ENCODE peak calls at places on chromosomes 11 and 22, in ten cellular contexts. One of them, this sample, is unnamed.

GRCh38 chr11:119832536-119832935 is 103.5 kb upstream of the NECTIN1 start:
- DNase-seq in lower leg skin: peak
- DNase-seq in sigmoid colon: no peak
- DNase-seq in foreskin fibroblast: peak
- DNase-seq in neural crest cell: no peak
- DNase-seq in dorsolateral prefrontal cortex: no peak
- DNase-seq in astrocyte of the cerebellum: no peak
- DNase-seq in mammary epithelial cell: no peak
- DNase-seq in progenitor cell of endocrine pancreas: no peak
- DNase-seq in nephron progenitor cell: peak
- DNase-seq in this sample: no peak

GRCh38 chr11:33449798-33450197 is 192.6 kb downstream of the HIPK3 start:
- DNase-seq in astrocyte of the cerebellum: no peak
- DNase-seq in foreskin fibroblast: peak
- DNase-seq in progenitor cell of endocrine pancreas: no peak
- DNase-seq in dorsolateral prefrontal cortex: no peak
- DNase-seq in lower leg skin: no peak
- DNase-seq in mammary epithelial cell: no peak
- DNase-seq in neural crest cell: no peak
- DNase-seq in sigmoid colon: no peak
- DNase-seq in nephron progenitor cell: no peak
- DNase-seq in this sample: no peak

GRCh38 chr11:128802358-128802981 is 64.6 kb downstream of the KCNJ1 start:
- DNase-seq in sigmoid colon: no peak
- DNase-seq in dorsolateral prefrontal cortex: no peak
- DNase-seq in progenitor cell of endocrine pancreas: no peak
- DNase-seq in neural crest cell: peak
- DNase-seq in lower leg skin: no peak
- DNase-seq in nephron progenitor cell: peak
- DNase-seq in foreskin fibroblast: no peak
- DNase-seq in astrocyte of the cerebellum: no peak
- DNase-seq in mammary epithelial cell: peak
- DNase-seq in this sample: no peak

GRCh38 chr22:30832407-30832987 is 136.1 kb downstream of the MORC2 start:
- DNase-seq in sigmoid colon: no peak
- DNase-seq in neural crest cell: no peak
- DNase-seq in lower leg skin: no peak
- DNase-seq in astrocyte of the cerebellum: no peak
- DNase-seq in foreskin fibroblast: no peak
- DNase-seq in progenitor cell of endocrine pancreas: no peak
- DNase-seq in mammary epithelial cell: no peak
- DNase-seq in nephron progenitor cell: no peak
- DNase-seq in dorsolateral prefrontal cortex: no peak
- DNase-seq in this sample: no peak

GRCh38 chr11:72217856-72218745 is 1.5 kb downstream of the FOLR2 start:
- DNase-seq in sigmoid colon: no peak
- DNase-seq in progenitor cell of endocrine pancreas: no peak
- DNase-seq in astrocyte of the cerebellum: no peak
- DNase-seq in nephron progenitor cell: no peak
- DNase-seq in lower leg skin: no peak
- DNase-seq in dorsolateral prefrontal cortex: no peak
- DNase-seq in mammary epithelial cell: no peak
- DNase-seq in neural crest cell: no peak
- DNase-seq in foreskin fibroblast: no peak
- DNase-seq in this sample: no peak

GRCh38 chr11:19604679-19605375 is 107.8 kb upstream of the NAV2 start:
- DNase-seq in astrocyte of the cerebellum: no peak
- DNase-seq in nephron progenitor cell: no peak
- DNase-seq in foreskin fibroblast: no peak
- DNase-seq in sigmoid colon: no peak
- DNase-seq in mammary epithelial cell: no peak
- DNase-seq in dorsolateral prefrontal cortex: no peak
- DNase-seq in lower leg skin: no peak
- DNase-seq in progenitor cell of endocrine pancreas: no peak
- DNase-seq in neural crest cell: no peak
- DNase-seq in this sample: no peak

GRCh38 chr11:2313051-2313951 is 11.5 kb downstream of the TSPAN32 start:
- DNase-seq in sigmoid colon: peak
- DNase-seq in astrocyte of the cerebellum: no peak
- DNase-seq in lower leg skin: no peak
- DNase-seq in progenitor cell of endocrine pancreas: no peak
- DNase-seq in dorsolateral prefrontal cortex: no peak
- DNase-seq in nephron progenitor cell: no peak
- DNase-seq in foreskin fibroblast: no peak
- DNase-seq in neural crest cell: no peak
- DNase-seq in mammary epithelial cell: no peak
- DNase-seq in this sample: no peak

GRCh38 chr11:130780437-130780836 is 135.8 kb downstream of the SNX19 start:
- DNase-seq in sigmoid colon: no peak
- DNase-seq in neural crest cell: no peak
- DNase-seq in astrocyte of the cerebellum: no peak
- DNase-seq in mammary epithelial cell: no peak
- DNase-seq in dorsolateral prefrontal cortex: no peak
- DNase-seq in lower leg skin: no peak
- DNase-seq in foreskin fibroblast: no peak
- DNase-seq in nephron progenitor cell: no peak
- DNase-seq in progenitor cell of endocrine pancreas: no peak
- DNase-seq in this sample: no peak

GRCh38 chr22:18950141-18950540 is 14.0 kb upstream of the PRODH start:
- DNase-seq in dorsolateral prefrontal cortex: peak
- DNase-seq in neural crest cell: no peak
- DNase-seq in nephron progenitor cell: no peak
- DNase-seq in lower leg skin: no peak
- DNase-seq in mammary epithelial cell: no peak
- DNase-seq in sigmoid colon: peak
- DNase-seq in progenitor cell of endocrine pancreas: no peak
- DNase-seq in astrocyte of the cerebellum: no peak
- DNase-seq in foreskin fibroblast: no peak
- DNase-seq in this sample: no peak

GRCh38 chr11:47007579-47007978 is 71.0 kb downstream of the CSTPP1 start:
- DNase-seq in lower leg skin: no peak
- DNase-seq in progenitor cell of endocrine pancreas: no peak
- DNase-seq in nephron progenitor cell: no peak
- DNase-seq in mammary epithelial cell: no peak
- DNase-seq in sigmoid colon: no peak
- DNase-seq in astrocyte of the cerebellum: no peak
- DNase-seq in dorsolateral prefrontal cortex: no peak
- DNase-seq in neural crest cell: no peak
- DNase-seq in foreskin fibroblast: no peak
- DNase-seq in this sample: no peak

GRCh38 chr22:25645964-25646363 is 81.5 kb downstream of the GRK3 start:
- DNase-seq in nephron progenitor cell: no peak
- DNase-seq in astrocyte of the cerebellum: no peak
- DNase-seq in foreskin fibroblast: peak
- DNase-seq in neural crest cell: no peak
- DNase-seq in mammary epithelial cell: peak
- DNase-seq in sigmoid colon: no peak
- DNase-seq in progenitor cell of endocrine pancreas: no peak
- DNase-seq in lower leg skin: no peak
- DNase-seq in dorsolateral prefrontal cortex: no peak
- DNase-seq in this sample: no peak

GRCh38 chr22:42752230-42752746 is 31.6 kb upstream of the A4GALT start:
- DNase-seq in sigmoid colon: no peak
- DNase-seq in mammary epithelial cell: no peak
- DNase-seq in progenitor cell of endocrine pancreas: no peak
- DNase-seq in neural crest cell: no peak
- DNase-seq in lower leg skin: no peak
- DNase-seq in nephron progenitor cell: no peak
- DNase-seq in foreskin fibroblast: no peak
- DNase-seq in dorsolateral prefrontal cortex: no peak
- DNase-seq in astrocyte of the cerebellum: no peak
- DNase-seq in this sample: no peak

GRCh38 chr22:44182591-44183588 is 2.2 kb downstream of the PARVG start:
- DNase-seq in foreskin fibroblast: no peak
- DNase-seq in mammary epithelial cell: no peak
- DNase-seq in astrocyte of the cerebellum: no peak
- DNase-seq in neural crest cell: no peak
- DNase-seq in sigmoid colon: peak
- DNase-seq in dorsolateral prefrontal cortex: no peak
- DNase-seq in progenitor cell of endocrine pancreas: no peak
- DNase-seq in nephron progenitor cell: no peak
- DNase-seq in lower leg skin: peak
- DNase-seq in this sample: no peak

GRCh38 chr11:126888126-126888712 is 112.4 kb downstream of the KIRREL3 start:
- DNase-seq in progenitor cell of endocrine pancreas: no peak
- DNase-seq in astrocyte of the cerebellum: no peak
- DNase-seq in mammary epithelial cell: no peak
- DNase-seq in neural crest cell: no peak
- DNase-seq in nephron progenitor cell: no peak
- DNase-seq in lower leg skin: no peak
- DNase-seq in sigmoid colon: no peak
- DNase-seq in foreskin fibroblast: no peak
- DNase-seq in dorsolateral prefrontal cortex: no peak
- DNase-seq in this sample: no peak

GRCh38 chr11:128687321-128687720 is 6.6 kb upstream of the FLI1 start:
- DNase-seq in astrocyte of the cerebellum: no peak
- DNase-seq in dorsolateral prefrontal cortex: no peak
- DNase-seq in progenitor cell of endocrine pancreas: no peak
- DNase-seq in mammary epithelial cell: no peak
- DNase-seq in foreskin fibroblast: no peak
- DNase-seq in nephron progenitor cell: peak
- DNase-seq in neural crest cell: no peak
- DNase-seq in lower leg skin: no peak
- DNase-seq in sigmoid colon: no peak
- DNase-seq in this sample: no peak

GRCh38 chr11:106391771-106392412 is 314.4 kb downstream of the AASDHPPT start:
- DNase-seq in progenitor cell of endocrine pancreas: no peak
- DNase-seq in dorsolateral prefrontal cortex: no peak
- DNase-seq in nephron progenitor cell: no peak
- DNase-seq in astrocyte of the cerebellum: peak
- DNase-seq in sigmoid colon: no peak
- DNase-seq in neural crest cell: no peak
- DNase-seq in mammary epithelial cell: peak
- DNase-seq in lower leg skin: no peak
- DNase-seq in foreskin fibroblast: peak
- DNase-seq in this sample: no peak

GRCh38 chr11:31702966-31703365 is 108.2 kb downstream of the PAX6 start:
- DNase-seq in nephron progenitor cell: no peak
- DNase-seq in foreskin fibroblast: peak
- DNase-seq in neural crest cell: no peak
- DNase-seq in lower leg skin: no peak
- DNase-seq in mammary epithelial cell: no peak
- DNase-seq in dorsolateral prefrontal cortex: no peak
- DNase-seq in progenitor cell of endocrine pancreas: no peak
- DNase-seq in sigmoid colon: no peak
- DNase-seq in astrocyte of the cerebellum: no peak
- DNase-seq in this sample: no peak

GRCh38 chr11:26578998-26579635 is 7.1 kb upstream of the MUC15 start:
- DNase-seq in lower leg skin: no peak
- DNase-seq in foreskin fibroblast: peak
- DNase-seq in dorsolateral prefrontal cortex: no peak
- DNase-seq in progenitor cell of endocrine pancreas: no peak
- DNase-seq in neural crest cell: no peak
- DNase-seq in nephron progenitor cell: no peak
- DNase-seq in astrocyte of the cerebellum: no peak
- DNase-seq in sigmoid colon: no peak
- DNase-seq in mammary epithelial cell: peak
- DNase-seq in this sample: no peak

DNA sequence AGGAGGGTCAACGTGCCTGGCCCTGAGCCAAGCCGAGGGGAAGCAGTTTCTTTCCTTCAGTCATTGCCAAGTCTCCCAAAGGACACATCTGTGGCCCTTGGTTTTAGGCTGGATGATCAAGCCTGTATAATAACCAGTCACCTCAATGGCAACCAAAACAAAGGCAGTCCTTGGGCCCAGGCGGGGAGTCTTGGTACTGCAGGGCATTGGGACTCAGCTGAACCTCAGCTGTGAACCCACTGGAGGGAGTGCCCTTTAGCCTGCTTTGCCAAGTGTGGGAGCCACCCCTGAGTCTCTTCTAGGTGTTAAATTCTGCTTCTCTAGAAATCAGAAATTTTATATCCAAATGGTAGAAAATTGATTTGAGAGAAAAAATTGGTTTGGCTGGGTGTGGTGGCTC is 36.9 kb downstream of the CPT1A start:
- DNase-seq in nephron progenitor cell: no peak
- DNase-seq in astrocyte of the cerebellum: no peak
- DNase-seq in dorsolateral prefrontal cortex: no peak
- DNase-seq in mammary epithelial cell: no peak
- DNase-seq in lower leg skin: no peak
- DNase-seq in neural crest cell: no peak
- DNase-seq in foreskin fibroblast: no peak
- DNase-seq in progenitor cell of endocrine pancreas: no peak
- DNase-seq in sigmoid colon: no peak
- DNase-seq in this sample: no peak
- TF ChIP-seq CTCF in nephron progenitor cell: no peak
- TF ChIP-seq CTCF in astrocyte of the cerebellum: no peak
- TF ChIP-seq CTCF in dorsolateral prefrontal cortex: no peak
- TF ChIP-seq CTCF in mammary epithelial cell: no peak
- TF ChIP-seq CTCF in lower leg skin: no peak
- TF ChIP-seq CTCF in neural crest cell: no peak
- TF ChIP-seq CTCF in foreskin fibroblast: no peak
- TF ChIP-seq CTCF in progenitor cell of endocrine pancreas: no peak
- TF ChIP-seq CTCF in sigmoid colon: no peak
- TF ChIP-seq CTCF in this sample: no peak

DNA sequence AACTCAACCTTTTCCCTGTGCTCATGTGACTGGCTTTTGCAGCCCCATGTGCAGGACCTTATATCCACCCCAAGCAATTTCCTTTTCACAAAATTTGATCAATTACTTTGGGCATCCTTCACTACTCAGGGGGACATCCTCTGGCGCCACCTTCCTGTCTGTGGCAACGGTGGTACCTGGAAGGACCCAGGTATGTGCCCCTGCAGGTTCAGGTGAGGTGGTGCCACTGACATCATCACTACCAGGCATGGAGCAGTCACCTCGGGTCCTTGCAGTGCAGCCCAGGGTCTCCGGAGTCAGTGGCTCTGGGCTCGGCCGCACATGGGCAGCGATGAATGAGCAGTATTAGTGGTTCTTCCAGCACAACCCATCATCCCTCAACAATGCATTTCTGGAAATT is 37.7 kb upstream of the B3GAT1 start:
- DNase-seq in dorsolateral prefrontal cortex: no peak
- DNase-seq in neural crest cell: no peak
- DNase-seq in mammary epithelial cell: no peak
- DNase-seq in progenitor cell of endocrine pancreas: no peak
- DNase-seq in foreskin fibroblast: no peak
- DNase-seq in nephron progenitor cell: no peak
- DNase-seq in sigmoid colon: peak
- DNase-seq in lower leg skin: no peak
- DNase-seq in astrocyte of the cerebellum: no peak
- DNase-seq in this sample: no peak
- TF ChIP-seq CTCF in dorsolateral prefrontal cortex: no peak
- TF ChIP-seq CTCF in neural crest cell: no peak
- TF ChIP-seq CTCF in mammary epithelial cell: no peak
- TF ChIP-seq CTCF in progenitor cell of endocrine pancreas: no peak
- TF ChIP-seq CTCF in foreskin fibroblast: no peak
- TF ChIP-seq CTCF in nephron progenitor cell: no peak
- TF ChIP-seq CTCF in sigmoid colon: no peak
- TF ChIP-seq CTCF in lower leg skin: no peak
- TF ChIP-seq CTCF in astrocyte of the cerebellum: no peak
- TF ChIP-seq CTCF in this sample: no peak

GRCh38 chr22:24107668-24108067 is 73.6 kb upstream of the SUSD2 start:
- DNase-seq in astrocyte of the cerebellum: peak
- DNase-seq in dorsolateral prefrontal cortex: peak
- DNase-seq in mammary epithelial cell: peak
- DNase-seq in progenitor cell of endocrine pancreas: no peak
- DNase-seq in foreskin fibroblast: peak
- DNase-seq in lower leg skin: peak
- DNase-seq in sigmoid colon: peak
- DNase-seq in nephron progenitor cell: no peak
- DNase-seq in neural crest cell: no peak
- DNase-seq in this sample: peak
- TF ChIP-seq CTCF in astrocyte of the cerebellum: peak
- TF ChIP-seq CTCF in dorsolateral prefrontal cortex: no peak
- TF ChIP-seq CTCF in mammary epithelial cell: peak
- TF ChIP-seq CTCF in progenitor cell of endocrine pancreas: no peak
- TF ChIP-seq CTCF in foreskin fibroblast: peak
- TF ChIP-seq CTCF in lower leg skin: no peak
- TF ChIP-seq CTCF in sigmoid colon: no peak
- TF ChIP-seq CTCF in nephron progenitor cell: no peak
- TF ChIP-seq CTCF in neural crest cell: no peak
- TF ChIP-seq CTCF in this sample: no peak

GRCh38 chr22:22591348-22592299 is 32.6 kb upstream of the PRAME start:
- DNase-seq in sigmoid colon: no peak
- DNase-seq in nephron progenitor cell: no peak
- DNase-seq in lower leg skin: no peak
- DNase-seq in dorsolateral prefrontal cortex: peak
- DNase-seq in astrocyte of the cerebellum: no peak
- DNase-seq in neural crest cell: no peak
- DNase-seq in mammary epithelial cell: no peak
- DNase-seq in foreskin fibroblast: peak
- DNase-seq in progenitor cell of endocrine pancreas: no peak
- DNase-seq in this sample: no peak
- TF ChIP-seq CTCF in sigmoid colon: no peak
- TF ChIP-seq CTCF in nephron progenitor cell: no peak
- TF ChIP-seq CTCF in lower leg skin: no peak
- TF ChIP-seq CTCF in dorsolateral prefrontal cortex: no peak
- TF ChIP-seq CTCF in astrocyte of the cerebellum: peak
- TF ChIP-seq CTCF in neural crest cell: peak
- TF ChIP-seq CTCF in mammary epithelial cell: no peak
- TF ChIP-seq CTCF in foreskin fibroblast: no peak
- TF ChIP-seq CTCF in progenitor cell of endocrine pancreas: no peak
- TF ChIP-seq CTCF in this sample: no peak